ENCODE peak calls at places on chromosomes 4 and X, in five cellular contexts. Z is fibroblast of the aortic adventitia, F is WTC11, H is neural crest cell, D is uterus. T is an unnamed sample.

GRCh38 chrX:71650333-71650969 is 16.9 kb upstream of the LOC101059915 start:
- DNase-seq in Z (no peak), F (no peak), H (no peak), D (no peak), T (no peak)

GRCh38 chr4:117771647-117772337 is 262.5 kb upstream of the NDST3 start:
- DNase-seq in Z (no peak), F (peak), H (no peak), D (no peak), T (no peak)

GRCh38 chr4:108255203-108255747 is 86.5 kb upstream of the LEF1 start:
- DNase-seq in Z (no peak), F (no peak), H (no peak), D (no peak), T (no peak)

GRCh38 chr4:185358514-185359433 is 37.0 kb downstream of the LRP2BP start:
- DNase-seq in Z (peak), F (no peak), H (no peak), D (no peak), T (no peak)

GRCh38 chr4:73676881-73677323 is 56.7 kb upstream of the RASSF6 start:
- DNase-seq in Z (peak), F (no peak), H (no peak), D (no peak), T (no peak)

GRCh38 chrX:129462707-129463106 is 60.6 kb downstream of the SMARCA1 start:
- DNase-seq in Z (no peak), F (no peak), H (no peak), D (no peak), T (no peak)

GRCh38 chr4:17385403-17385802 is 126.5 kb downstream of the QDPR start:
- DNase-seq in Z (peak), F (no peak), H (no peak), D (no peak), T (peak)

GRCh38 chrX:49172280-49172780 is 632 bp downstream of the PLP2 start:
- DNase-seq in Z (peak), F (no peak), H (no peak), D (peak), T (peak)

GRCh38 chrX:65999029-65999562 is 40.8 kb downstream of the VSIG4 start:
- DNase-seq in Z (no peak), F (no peak), H (no peak), D (no peak), T (no peak)

GRCh38 chr4:78309352-78309751 is 242.2 kb upstream of the ANXA3 start:
- DNase-seq in Z (no peak), F (no peak), H (no peak), D (no peak), T (no peak)

GRCh38 chr4:78312989-78313753 is 238.4 kb upstream of the ANXA3 start:
- DNase-seq in Z (no peak), F (no peak), H (no peak), D (no peak), T (no peak)

GRCh38 chr4:78310056-78310731 is 241.4 kb upstream of the ANXA3 start:
- DNase-seq in Z (peak), F (no peak), H (no peak), D (no peak), T (no peak)

GRCh38 chr4:78310732-78311100 is 240.9 kb upstream of the ANXA3 start:
- DNase-seq in Z (no peak), F (no peak), H (no peak), D (no peak), T (no peak)

DNA sequence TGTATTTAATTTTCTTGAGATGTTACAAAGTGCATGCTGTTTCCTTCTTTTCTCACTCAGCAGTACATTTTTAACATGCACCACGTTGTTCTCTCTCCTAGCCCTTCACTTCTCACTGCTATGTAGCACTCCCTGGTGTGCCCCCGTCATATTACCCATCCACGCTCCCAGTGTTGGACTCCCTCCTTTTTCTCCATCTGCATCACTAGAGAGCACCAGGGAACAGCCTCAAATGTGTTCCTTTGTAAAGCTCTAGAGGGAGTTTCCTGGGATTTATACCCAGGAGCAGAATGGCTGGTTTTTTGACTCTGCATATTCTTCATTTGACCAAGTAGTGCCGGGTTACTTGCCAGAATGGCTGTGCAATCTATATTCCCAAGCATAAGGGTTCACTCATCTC is 240.3 kb upstream of the ANXA3 start:
- DNase-seq in Z (no peak), F (no peak), H (no peak), D (no peak), T (no peak)
- TF ChIP-seq CTCF in Z (no peak), F (no peak), H (no peak), D (no peak), T (no peak)

GRCh38 chr4:95124906-95125504 is 367.2 kb downstream of the BMPR1B start:
- DNase-seq in Z (peak), F (peak), H (peak), D (peak), T (no peak)
- TF ChIP-seq CTCF in Z (peak), F (no peak), H (peak), D (peak), T (peak)

GRCh38 chrX:85611926-85612325 is 232.5 kb upstream of the POF1B start:
- DNase-seq in Z (peak), F (no peak), H (no peak), D (no peak), T (peak)
- TF ChIP-seq CTCF in Z (peak), F (no peak), H (peak), D (no peak), T (peak)

GRCh38 chr4:76279462-76279861 is 27.1 kb upstream of the STBD1 start:
- DNase-seq in Z (no peak), F (no peak), H (no peak), D (no peak), T (no peak)
- TF ChIP-seq CTCF in Z (no peak), F (no peak), H (no peak), D (no peak), T (peak)